ENCODE peak calls at places on chromosomes 11 and 22, in nine cellular contexts. S is bronchial epithelial cell, R is thoracic aorta, X is AG08396, F is neural progenitor cell, E is SW 1271, D is heart right ventricle, H is T-cell, Z is left kidney. U is an unnamed sample.

GRCh38 chr11:68965901-68966868 is 14.6 kb downstream of the MRGPRD start:
- DNase-seq in S (no peak), R (no peak), X (no peak), F (no peak), E (no peak), D (no peak), H (no peak), Z (no peak), U (no peak)

GRCh38 chr11:17579451-17579850 is 32.4 kb downstream of the OTOG start:
- DNase-seq in S (no peak), R (no peak), X (no peak), F (no peak), E (no peak), D (no peak), H (no peak), Z (no peak), U (no peak)

GRCh38 chr11:86577663-86578636 is 94.5 kb downstream of the ME3 start:
- DNase-seq in S (peak; percentile 90), R (peak; percentile 38), X (peak; percentile 66), F (no peak), E (no peak), D (peak; percentile 61), H (no peak), Z (peak; percentile 60), U (peak; percentile 70)

GRCh38 chr11:24163146-24163545 is 333.7 kb upstream of the LUZP2 start:
- DNase-seq in S (no peak), R (no peak), X (peak; percentile 5), F (no peak), E (no peak), D (no peak), H (no peak), Z (no peak), U (no peak)

GRCh38 chr22:21693999-21694341 is 28.2 kb downstream of the PPIL2 start:
- DNase-seq in S (no peak), R (no peak), X (no peak), F (no peak), E (no peak), D (no peak), H (no peak), Z (no peak), U (no peak)

GRCh38 chr22:28018461-28018927 is 99.4 kb upstream of the PITPNB start:
- DNase-seq in S (no peak), R (no peak), X (no peak), F (no peak), E (no peak), D (no peak), H (no peak), Z (no peak), U (no peak)

GRCh38 chr11:2725367-2726300 is 25.8 kb upstream of the KCNQ1OT1 start:
- DNase-seq in S (no peak), R (no peak), X (no peak), F (no peak), E (no peak), D (peak; percentile 72), H (no peak), Z (peak; percentile 91), U (no peak)

GRCh38 chr11:132453411-132453810 is 1078.9 kb downstream of the OPCML start:
- DNase-seq in S (no peak), R (no peak), X (no peak), F (no peak), E (no peak), D (no peak), H (no peak), Z (no peak), U (no peak)

GRCh38 chr22:37862570-37863325 is 13.5 kb downstream of the EIF3L start:
- DNase-seq in S (no peak), R (no peak), X (no peak), F (no peak), E (no peak), D (no peak), H (no peak), Z (no peak), U (no peak)

GRCh38 chr11:117586392-117586791 is 210.6 kb downstream of the DSCAML1 start:
- DNase-seq in S (no peak), R (no peak), X (no peak), F (no peak), E (no peak), D (no peak), H (no peak), Z (no peak), U (no peak)

GRCh38 chr11:58957922-58958321 is 18.6 kb downstream of the GLYATL1 start:
- DNase-seq in S (no peak), R (no peak), X (no peak), F (no peak), E (no peak), D (no peak), H (no peak), Z (no peak), U (no peak)

GRCh38 chr22:28015676-28016601 is 96.9 kb upstream of the PITPNB start:
- DNase-seq in S (no peak), R (no peak), X (no peak), F (peak; percentile 57), E (no peak), D (no peak), H (no peak), Z (peak; percentile 58), U (no peak)

GRCh38 chr11:64372802-64373597 is 14.0 kb downstream of the RPS6KA4 start:
- DNase-seq in S (peak; percentile 15), R (no peak), X (peak; percentile 80), F (no peak), E (no peak), D (no peak), H (no peak), Z (no peak), U (no peak)

GRCh38 chr11:95520765-95521542 is 268.6 kb downstream of the FAM76B start:
- DNase-seq in S (peak; percentile 99), R (no peak), X (no peak), F (no peak), E (no peak), D (no peak), H (no peak), Z (no peak), U (peak; percentile 93)

GRCh38 chr11:2806351-2807058 is 79.1 kb downstream of the CDKN1C start:
- DNase-seq in S (no peak), R (no peak), X (no peak), F (peak; percentile 35), E (no peak), D (peak; percentile 17), H (no peak), Z (peak; percentile 63), U (no peak)

GRCh38 chr11:20026629-20027545 is 133.4 kb downstream of the DBX1 start:
- DNase-seq in S (peak; percentile 82), R (no peak), X (no peak), F (peak; percentile 88), E (no peak), D (no peak), H (no peak), Z (peak; percentile 93), U (peak; percentile 84)

GRCh38 chr22:43060213-43060612 is 29.0 kb downstream of the TTLL1 start:
- DNase-seq in S (peak; percentile 10), R (no peak), X (peak; percentile 45), F (peak; percentile 67), E (no peak), D (no peak), H (peak; percentile 14), Z (peak; percentile 44), U (no peak)

GRCh38 chr11:133052537-133052936 is 479.8 kb downstream of the OPCML start:
- DNase-seq in S (no peak), R (no peak), X (no peak), F (no peak), E (no peak), D (no peak), H (no peak), Z (no peak), U (no peak)

GRCh38 chr11:6307879-6308278 is 12.4 kb downstream of the CAVIN3 start:
- DNase-seq in S (peak; percentile 37), R (no peak), X (peak; percentile 26), F (peak; percentile 63), E (no peak), D (no peak), H (no peak), Z (no peak), U (no peak)

GRCh38 chr11:62959077-62959980 is 25.4 kb downstream of the SLC22A6 start:
- DNase-seq in S (no peak), R (no peak), X (no peak), F (no peak), E (no peak), D (no peak), H (no peak), Z (no peak), U (no peak)

GRCh38 chr11:20363500-20364411 is at the start of gene HTATIP2:
- DNase-seq in S (peak; percentile 46), R (no peak), X (peak; percentile 70), F (peak; percentile 70), E (peak; percentile 29), D (peak; percentile 75), H (peak; percentile 59), Z (peak; percentile 55), U (peak; percentile 49)

GRCh38 chr11:55969845-55970244 is at the start of gene OR10AG1:
- DNase-seq in S (no peak), R (no peak), X (no peak), F (no peak), E (no peak), D (no peak), H (no peak), Z (no peak), U (no peak)

GRCh38 chr11:83979593-83979992 is 693.4 kb upstream of the CCDC90B start:
- DNase-seq in S (no peak), R (no peak), X (no peak), F (no peak), E (no peak), D (no peak), H (no peak), Z (peak; percentile 30), U (no peak)

GRCh38 chr11:15819679-15820286 is 536.6 kb downstream of the SOX6 start:
- DNase-seq in S (peak; percentile 41), R (no peak), X (peak; percentile 66), F (peak; percentile 74), E (no peak), D (peak; percentile 84), H (no peak), Z (peak; percentile 66), U (peak; percentile 64)